ENCODE peak calls at places on chromosomes 6 and 20, in six cellular contexts. V is head of caudate nucleus; J is HTR-8/SVneo; T is activated CD4-positive, alpha-beta T cell treated with anti-CD3 and anti-CD28 coated beads, Interleukin-2, amount 50 U/mL, for 1 hour; X is lower leg skin; R is T-helper 17 cell. P is an unnamed sample.

GRCh38 chr6:2764610-2765165 is 505 bp upstream of the WRNIP1 start:
- DNase-seq in V (peak), J (peak), T (peak), X (peak), R (peak), P (peak)

GRCh38 chr6:31070711-31071197 is 41.6 kb downstream of the C6orf15 start:
- DNase-seq in V (peak), J (peak), T (no peak), X (no peak), R (no peak), P (no peak)

GRCh38 chr6:20952605-20953004 is 418.3 kb downstream of the CDKAL1 start:
- DNase-seq in V (no peak), J (peak), T (no peak), X (no peak), R (no peak), P (no peak)

GRCh38 chr6:57040011-57040410 is 6.5 kb upstream of the KIAA1586 start:
- DNase-seq in V (no peak), J (no peak), T (no peak), X (no peak), R (no peak), P (no peak)

GRCh38 chr6:39476151-39476550 is 153.6 kb upstream of the KCNK16 start:
- DNase-seq in V (no peak), J (no peak), T (no peak), X (no peak), R (no peak), P (no peak)

GRCh38 chr20:57020364-57020763 is 246.1 kb downstream of the BMP7 start:
- DNase-seq in V (no peak), J (no peak), T (no peak), X (no peak), R (no peak), P (no peak)

GRCh38 chr6:8000080-8001035 is 63.8 kb downstream of the BLOC1S5 start:
- DNase-seq in V (no peak), J (no peak), T (no peak), X (no peak), R (no peak), P (no peak)

GRCh38 chr6:45678063-45678620 is 300.4 kb upstream of the SUPT3H start:
- DNase-seq in V (no peak), J (no peak), T (no peak), X (no peak), R (no peak), P (no peak)

GRCh38 chr20:48107560-48107959 is 322.3 kb upstream of the SULF2 start:
- DNase-seq in V (no peak), J (no peak), T (no peak), X (no peak), R (no peak), P (no peak)

GRCh38 chr6:19472850-19473249 is 364.3 kb upstream of the ID4 start:
- DNase-seq in V (no peak), J (no peak), T (no peak), X (no peak), R (no peak), P (no peak)